ENCODE peak calls at places on chromosomes 11 and 22, in four cellular contexts. O is tibial nerve, E is right atrium auricular region, W is kidney. Z is an unnamed sample. For H3K9me3, H3K36me3 and H3K4me1, the result is how much of the 10 kb centered on the place peaks cover.

GRCh38 chr11:63871962-63872832 is 33.3 kb downstream of the MARK2 start:
- DNase-seq in W (peak), E (peak), O (peak), Z (peak)

GRCh38 chr11:110447897-110448522 is 18.3 kb downstream of the FDX1 start:
- DNase-seq in E (no peak), W (no peak), O (no peak), Z (no peak)

GRCh38 chr11:66190776-66191175 is 77.7 kb upstream of the RAB1B start:
- DNase-seq in W (no peak), E (no peak), O (no peak), Z (no peak)

GRCh38 chr11:105774899-105775298 is 165.0 kb downstream of the GRIA4 start:
- DNase-seq in W (no peak), E (no peak), O (no peak), Z (no peak)

GRCh38 chr22:45804986-45805325 is 133.3 kb downstream of the ATXN10 start:
- DNase-seq in W (no peak), E (no peak), O (no peak), Z (no peak)

GRCh38 chr11:45948341-45948740 is 25.9 kb downstream of the LARGE2 start:
- DNase-seq in W (peak), E (no peak), O (no peak), Z (no peak)

GRCh38 chr11:26204110-26204509 is 127.8 kb upstream of the ANO3 start:
- DNase-seq in W (no peak), E (no peak), O (no peak), Z (no peak)

GRCh38 chr22:35883028-35883620 is 145.5 kb downstream of the RBFOX2 start:
- DNase-seq in O (no peak), W (no peak), E (no peak), Z (no peak)

GRCh38 chr11:103699216-103699615 is 337.2 kb upstream of the DDI1 start:
- DNase-seq in E (no peak), O (no peak), W (no peak), Z (no peak)

GRCh38 chr11:62747475-62748160 is 6.3 kb downstream of the ZBTB3 start:
- DNase-seq in E (no peak), O (no peak), W (peak), Z (no peak)

GRCh38 chr22:50056214-50056972 is 1.7 kb downstream of the TTLL8 start:
- DNase-seq in O (no peak), W (peak), E (no peak), Z (no peak)

GRCh38 chr11:76107946-76108345 is 98.4 kb downstream of the WNT11 start:
- DNase-seq in O (no peak), E (no peak), W (no peak), Z (no peak)

GRCh38 chr11:134199531-134199930 is 24.2 kb downstream of the NCAPD3 start:
- DNase-seq in O (no peak), E (no peak), W (no peak), Z (no peak)

GRCh38 chr11:56375324-56375723 is at the start of gene OR8U1:
- DNase-seq in O (no peak), W (no peak), E (no peak), Z (no peak)

DNA sequence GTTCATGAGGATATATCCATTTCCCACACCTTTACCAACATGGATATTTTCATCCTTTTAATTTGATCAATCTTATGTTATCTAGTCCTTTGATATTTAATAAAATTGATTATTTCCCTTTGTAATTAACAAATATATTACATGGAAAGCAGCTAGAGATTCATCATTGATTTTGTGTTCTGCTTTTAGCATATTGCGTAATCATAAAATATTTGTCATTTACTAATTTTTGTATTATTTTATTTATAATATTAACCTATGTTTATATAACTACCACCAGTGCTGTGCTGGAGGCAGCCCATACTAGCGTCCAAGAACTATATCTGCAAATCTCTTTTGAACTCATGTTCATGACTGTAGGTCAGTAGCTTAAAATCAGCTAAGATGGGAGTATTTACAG is 4.7 kb downstream of the OR8U1 start:
- DNase-seq in O (no peak), E (no peak), W (no peak), Z (no peak)
- H3K9me3 ChIP-seq in O (under half), E (under half), W (under half), Z (under half)

GRCh38 chr11:17519486-17519885 is 24.7 kb downstream of the USH1C start:
- DNase-seq in O (no peak), E (no peak), W (no peak), Z (no peak)

GRCh38 chr11:17519031-17519430 is 25.2 kb downstream of the USH1C start:
- DNase-seq in W (peak), E (no peak), O (no peak), Z (no peak)

GRCh38 chr11:17517186-17517585 is 27.0 kb downstream of the USH1C start:
- DNase-seq in W (peak), O (no peak), E (no peak), Z (no peak)

GRCh38 chr11:17516551-17517150 is 27.6 kb downstream of the USH1C start:
- DNase-seq in E (no peak), O (no peak), W (peak), Z (no peak)

GRCh38 chr11:17518366-17518765 is 25.9 kb downstream of the USH1C start:
- DNase-seq in O (no peak), W (peak), E (no peak), Z (no peak)
- H3K36me3 ChIP-seq in O (under half), W (under half), E (under half), Z (under half)

GRCh38 chr22:23233746-23234408 is 53.6 kb downstream of the BCR start:
- DNase-seq in E (no peak), W (peak), O (no peak), Z (no peak)
- H3K4me1 ChIP-seq in E (under half), W (under half), O (under half), Z (half or more)

GRCh38 chr11:50075856-50076255 is 43.2 kb downstream of the OR4C45 start:
- DNase-seq in E (no peak), O (no peak), W (no peak), Z (no peak)
- H3K9me3 ChIP-seq in E (under half), O (under half), W (under half), Z (under half)

GRCh38 chr22:40043086-40043485 is 48.3 kb downstream of the FAM83F start:
- DNase-seq in W (no peak), O (peak), E (peak), Z (no peak)

GRCh38 chr22:40042312-40042711 is 47.6 kb downstream of the FAM83F start:
- DNase-seq in O (no peak), W (no peak), E (no peak), Z (no peak)

GRCh38 chr22:40044102-40044869 is 49.5 kb downstream of the FAM83F start:
- DNase-seq in W (peak), E (peak), O (peak), Z (peak)

GRCh38 chr22:40044870-40045834 is 50.4 kb downstream of the FAM83F start:
- DNase-seq in E (no peak), W (peak), O (no peak), Z (peak)

DNA sequence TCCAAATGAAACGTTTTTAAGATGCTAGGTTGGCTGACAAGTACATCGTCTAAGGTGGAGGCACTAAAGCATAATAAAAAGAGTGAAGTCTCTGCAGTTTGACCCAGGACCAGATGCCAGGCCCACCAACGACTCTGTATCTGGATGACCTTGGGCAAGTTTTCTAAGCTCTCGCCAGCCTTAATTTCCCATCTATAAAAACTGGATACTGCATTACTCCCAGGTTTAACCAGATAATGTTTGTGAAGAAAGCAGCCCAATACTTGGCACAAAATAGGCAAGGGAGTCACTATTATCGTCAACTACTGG is 49.0 kb downstream of the FAM83F start:
- DNase-seq in E (no peak), W (no peak), O (no peak), Z (no peak)
- H3K36me3 ChIP-seq in E (under half), W (under half), O (under half), Z (under half)

Z was measured in lower lobe of right lung.